ENCODE peak calls at places on chromosomes 11 and 22, in eight cellular contexts. S is endothelial cell, Q is AG10803, P is BE2C, H is lower leg skin, L is kidney epithelial cell, E is uterus, N is AG04449. O is an unnamed sample.

GRCh38 chr11:96049426-96049825 is 125.5 kb upstream of the MTMR2 start:
- DNase-seq in P (no peak), Q (peak), H (no peak), S (no peak), N (no peak), L (no peak), E (no peak), O (no peak)

GRCh38 chr11:69977951-69978350 is 100.2 kb upstream of the ANO1 start:
- DNase-seq in H (no peak), P (no peak), Q (no peak), L (no peak), N (no peak), E (no peak), S (no peak), O (no peak)

GRCh38 chr22:38793721-38794466 is at the start of gene DNAL4:
- DNase-seq in E (peak), S (peak), P (peak), H (peak), Q (peak), N (peak), L (peak), O (peak)

GRCh38 chr22:17578129-17578754 is 14.9 kb downstream of the SLC25A18 start:
- DNase-seq in P (no peak), E (no peak), Q (peak), N (no peak), H (peak), L (no peak), S (no peak), O (no peak)

GRCh38 chr11:110728476-110728875 is 16.2 kb upstream of the ARHGAP20 start:
- DNase-seq in E (no peak), Q (no peak), L (no peak), N (no peak), P (no peak), S (no peak), H (no peak), O (no peak)

GRCh38 chr11:8775341-8776133 is 92.9 kb downstream of the RPL27A start:
- DNase-seq in Q (peak), L (no peak), E (no peak), H (no peak), N (no peak), S (no peak), P (no peak), O (no peak)

GRCh38 chr11:62443390-62444201 is 24.8 kb downstream of the SCGB1A1 start:
- DNase-seq in Q (peak), L (no peak), N (no peak), H (no peak), E (peak), P (no peak), S (no peak), O (no peak)

GRCh38 chr11:74538680-74539079 is 45.2 kb upstream of the LIPT2 start:
- DNase-seq in S (no peak), L (no peak), E (no peak), P (no peak), Q (no peak), H (no peak), N (no peak), O (no peak)

GRCh38 chr22:48867891-48868290 is 959.8 kb downstream of the BRD1 start:
- DNase-seq in Q (no peak), P (no peak), E (no peak), L (no peak), S (no peak), H (no peak), N (no peak), O (no peak)

GRCh38 chr11:60363542-60364525 is 14.5 kb upstream of the MS4A7 start:
- DNase-seq in E (peak), N (no peak), Q (peak), L (peak), S (peak), P (peak), H (peak), O (peak)

GRCh38 chr11:67355794-67356550 is 2.6 kb upstream of the POLD4 start:
- DNase-seq in Q (no peak), S (no peak), P (no peak), L (no peak), N (no peak), H (no peak), E (no peak), O (no peak)

GRCh38 chr11:66337103-66337899 is 1.1 kb upstream of the RIN1 start:
- DNase-seq in N (no peak), P (no peak), E (no peak), H (no peak), L (no peak), Q (no peak), S (no peak), O (no peak)

GRCh38 chr11:8100605-8101004 is 19.6 kb downstream of the TUB start:
- DNase-seq in E (no peak), P (no peak), N (no peak), H (peak), L (no peak), S (no peak), Q (no peak), O (no peak)

GRCh38 chr22:39446239-39446721 is 10.5 kb upstream of the MGAT3 start:
- DNase-seq in E (no peak), L (no peak), P (no peak), S (no peak), H (no peak), N (no peak), Q (no peak), O (peak)

GRCh38 chr11:112634551-112634950 is 326.7 kb upstream of the NCAM1 start:
- DNase-seq in L (no peak), H (no peak), P (no peak), Q (peak), N (no peak), E (no peak), S (no peak), O (no peak)

GRCh38 chr11:14577835-14578529 is 57.8 kb upstream of the PSMA1 start:
- DNase-seq in P (no peak), N (no peak), Q (no peak), S (no peak), L (no peak), H (no peak), E (no peak), O (no peak)

GRCh38 chr22:50298266-50298637 is 9.2 kb downstream of the PLXNB2 start:
- DNase-seq in N (no peak), Q (no peak), P (no peak), S (no peak), E (no peak), H (no peak), L (no peak), O (no peak)

GRCh38 chr22:43389227-43389836 is 22.5 kb upstream of the MPPED1 start:
- DNase-seq in S (no peak), E (no peak), Q (no peak), H (no peak), L (no peak), P (no peak), N (no peak), O (no peak)

GRCh38 chr11:19736831-19737230 is 24.2 kb downstream of the NAV2 start:
- DNase-seq in S (no peak), Q (no peak), L (no peak), H (no peak), N (no peak), P (no peak), E (no peak), O (no peak)

GRCh38 chr11:86370171-86370570 is 4.5 kb upstream of the CCDC81 start:
- DNase-seq in Q (no peak), L (no peak), N (no peak), S (no peak), E (no peak), P (no peak), H (no peak), O (no peak)

DNA sequence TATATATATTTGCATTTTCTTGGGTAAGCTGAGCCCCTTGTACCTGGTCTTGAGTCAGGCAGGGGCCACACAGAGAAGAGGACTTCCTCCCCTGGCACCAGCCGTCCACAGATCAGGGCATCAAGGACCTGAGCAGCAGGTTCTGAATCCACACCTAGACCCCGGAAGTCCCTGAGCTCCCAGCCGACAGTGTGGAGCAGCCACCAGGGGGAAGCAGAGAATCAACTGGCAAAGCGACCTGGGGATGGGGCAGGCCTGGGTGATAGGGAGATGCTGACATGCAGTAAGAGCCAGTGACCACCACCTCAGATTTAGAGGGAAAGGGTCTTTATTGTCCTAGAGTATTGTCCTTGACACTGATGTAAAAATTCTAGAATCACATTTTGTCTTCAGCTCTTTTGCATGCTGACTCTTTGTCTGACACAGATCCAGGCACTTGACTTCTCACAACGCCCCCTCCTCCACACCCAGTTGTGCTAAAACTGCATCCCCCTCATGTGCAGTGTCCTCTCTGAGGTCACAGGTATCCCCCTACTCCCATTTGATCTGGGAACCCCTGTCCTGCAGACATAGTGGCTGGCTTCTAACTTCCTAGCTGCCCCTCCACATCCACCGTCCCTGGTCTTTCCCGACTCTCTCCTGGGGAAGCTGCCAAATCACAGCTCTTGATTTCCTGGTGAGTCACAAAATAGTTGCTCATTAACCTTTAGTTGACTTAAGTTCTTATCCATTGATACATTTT is 109.3 kb downstream of the GGTLC2 start:
- DNase-seq in L (no peak), P (peak), N (no peak), H (no peak), E (no peak), Q (no peak), S (peak), O (peak)
- TF ChIP-seq CTCF in L (peak), P (peak), N (peak), H (no peak), E (no peak), Q (peak), S (peak), O (peak)

DNA sequence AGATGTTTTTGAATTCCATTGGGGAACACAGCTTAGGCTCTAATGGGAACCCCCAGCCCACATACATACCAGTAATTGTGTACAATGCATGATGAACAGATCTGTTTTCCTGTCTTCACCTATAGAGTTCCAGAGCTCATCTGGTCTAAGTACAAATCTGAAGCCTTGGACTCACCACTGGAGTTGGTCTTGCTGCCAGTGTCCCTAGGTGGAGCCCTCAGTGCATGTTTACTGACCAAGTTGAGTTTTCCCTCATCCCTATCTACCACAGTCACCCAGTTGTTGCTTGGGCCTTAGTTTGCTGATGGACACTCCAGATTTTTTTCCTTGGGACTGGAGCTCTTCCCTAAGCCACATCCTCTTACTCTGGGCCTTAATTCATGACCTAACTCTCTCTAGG is 159.2 kb upstream of the DDI1 start:
- DNase-seq in L (no peak), S (no peak), P (no peak), E (no peak), N (no peak), H (no peak), Q (peak), O (no peak)
- TF ChIP-seq CTCF in L (no peak), S (no peak), P (peak), E (no peak), N (peak), H (no peak), Q (peak), O (peak)

DNA sequence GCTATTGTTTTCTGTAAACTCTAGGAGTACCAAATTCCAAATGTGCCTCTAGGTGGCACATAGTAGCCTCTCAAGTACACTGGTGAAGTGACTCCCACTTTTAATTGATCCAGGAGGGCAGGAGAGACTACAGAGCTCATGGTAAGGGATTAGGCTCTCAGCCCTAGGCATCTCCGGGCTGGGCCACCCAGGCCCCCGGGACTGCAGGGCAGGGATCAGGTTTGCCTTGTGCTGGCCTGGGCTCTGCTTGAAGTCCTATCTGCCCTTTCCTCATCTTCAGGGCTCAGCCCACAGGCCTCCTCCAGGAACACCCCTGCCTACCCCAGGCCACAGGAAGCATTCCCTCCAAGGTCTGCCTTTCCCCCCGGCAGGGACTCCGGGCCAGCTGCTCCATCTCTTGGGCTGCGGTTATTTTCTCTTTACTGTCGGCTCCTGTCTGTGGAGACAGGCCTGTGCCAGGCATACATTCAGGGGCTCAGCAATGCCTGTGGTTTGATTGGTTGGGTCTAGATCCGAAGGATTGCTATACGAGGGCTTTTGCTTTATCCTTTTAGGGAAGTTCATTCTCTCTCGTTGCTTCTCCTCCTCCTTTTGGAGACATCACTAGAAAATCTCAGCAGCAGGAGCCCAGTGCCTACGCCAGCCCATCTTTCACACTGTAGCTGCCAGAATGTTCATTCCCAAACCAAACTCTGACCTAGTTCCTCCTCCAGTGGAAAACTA is 32.8 kb downstream of the PARVA start:
- DNase-seq in H (no peak), S (no peak), E (peak), N (no peak), Q (peak), P (peak), L (no peak), O (no peak)
- TF ChIP-seq CTCF in H (no peak), S (no peak), E (no peak), N (peak), Q (peak), P (peak), L (peak), O (no peak)

DNA sequence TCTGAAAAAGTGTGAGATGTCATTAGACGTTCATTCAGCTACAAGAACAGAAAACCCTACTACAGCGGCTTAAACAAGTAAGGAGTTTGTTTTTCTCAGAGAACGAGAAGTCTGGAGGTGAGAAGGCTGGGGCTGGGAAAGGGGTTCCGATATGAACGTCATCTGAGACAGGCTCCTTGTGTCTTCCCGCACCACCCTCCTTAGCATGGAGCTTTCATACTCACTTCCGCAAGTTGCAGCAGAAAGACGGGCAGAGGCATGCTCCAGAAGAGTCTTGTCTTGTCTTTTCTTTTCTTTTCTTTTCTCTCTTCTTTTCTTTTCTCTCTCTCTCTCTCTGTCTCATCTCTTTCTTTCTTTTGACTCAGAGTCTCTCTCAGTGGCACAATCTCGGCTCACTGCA is 3.6 kb downstream of the TMEM45B start:
- DNase-seq in Q (no peak), E (no peak), L (no peak), P (no peak), S (no peak), N (no peak), H (no peak), O (no peak)
- TF ChIP-seq CTCF in Q (no peak), E (no peak), L (no peak), P (no peak), S (no peak), N (no peak), H (no peak), O (no peak)

GRCh38 chr11:128196235-128196634 is 391.1 kb downstream of the ETS1 start:
- DNase-seq in Q (peak), H (no peak), P (no peak), E (no peak), L (no peak), S (no peak), N (no peak), O (no peak)

GRCh38 chr11:128193633-128194032 is 393.7 kb downstream of the ETS1 start:
- DNase-seq in E (no peak), L (no peak), H (no peak), P (no peak), Q (no peak), S (no peak), N (no peak), O (no peak)

GRCh38 chr11:128194226-128194625 is 393.1 kb downstream of the ETS1 start:
- DNase-seq in S (no peak), N (no peak), E (no peak), P (no peak), H (no peak), Q (peak), L (no peak), O (no peak)

GRCh38 chr11:128195756-128196155 is 391.6 kb downstream of the ETS1 start:
- DNase-seq in H (no peak), S (no peak), E (no peak), N (no peak), Q (no peak), P (no peak), L (no peak), O (no peak)

GRCh38 chr11:128195057-128195751 is 392.2 kb downstream of the ETS1 start:
- DNase-seq in S (no peak), P (no peak), Q (peak), H (no peak), N (no peak), E (no peak), L (no peak), O (no peak)
- TF ChIP-seq CTCF in S (no peak), P (no peak), Q (no peak), H (no peak), N (no peak), E (no peak), L (no peak), O (no peak)

GRCh38 chr11:65119670-65119995 is 2.1 kb upstream of the ZNHIT2 start:
- DNase-seq in P (no peak), H (no peak), N (no peak), S (no peak), E (no peak), L (no peak), Q (no peak), O (no peak)

GRCh38 chr11:65117206-65118096 is at the start of gene ZNHIT2:
- DNase-seq in P (peak), L (peak), N (peak), Q (peak), H (peak), S (peak), E (peak), O (peak)

GRCh38 chr11:65120831-65121230 is 1.1 kb downstream of the FAU start:
- DNase-seq in S (no peak), E (no peak), H (no peak), L (no peak), Q (no peak), P (no peak), N (no peak), O (no peak)

GRCh38 chr11:65116370-65117205 is 913 bp downstream of the ZNHIT2 start:
- DNase-seq in E (peak), H (no peak), P (no peak), N (no peak), S (peak), L (no peak), Q (peak), O (peak)

GRCh38 chr11:65118097-65118837 is 766 bp upstream of the ZNHIT2 start:
- DNase-seq in P (no peak), N (no peak), H (no peak), L (no peak), E (no peak), Q (no peak), S (no peak), O (no peak)
- TF ChIP-seq CTCF in P (no peak), N (no peak), H (no peak), L (no peak), E (no peak), Q (no peak), S (peak), O (no peak)

O was measured in GM13976.